ENCODE peak calls at places on chromosomes 5 and 9, in six cellular contexts. M is cardiac muscle cell, H is spleen, T is lung, Q is HepG2, B is breast epithelium. U is an unnamed sample. For H3K27me3, the result is how much of the 10 kb centered on the place peaks cover.

GRCh38 chr9:131960805-131961495 is 118.7 kb downstream of the MED27 start:
- DNase-seq in M (no peak), H (no peak), T (no peak), Q (no peak), B (no peak), U (no peak)

GRCh38 chr5:132277971-132278964 is 15.9 kb upstream of the SLC22A4 start:
- DNase-seq in M (peak), H (peak), T (no peak), Q (peak), B (no peak), U (no peak)

GRCh38 chr5:149423287-149424268 is 44.5 kb upstream of the IL17B start:
- DNase-seq in M (peak), H (no peak), T (no peak), Q (peak), B (no peak), U (no peak)

GRCh38 chr5:181217111-181217804 is 5.8 kb upstream of the TRIM41 start:
- DNase-seq in M (peak), H (peak), T (no peak), Q (no peak), B (no peak), U (no peak)

GRCh38 chr5:97131139-97131710 is 11.2 kb downstream of the LIX1 start:
- DNase-seq in M (no peak), H (no peak), T (no peak), Q (no peak), B (no peak), U (no peak)

GRCh38 chr5:74576941-74577456 is 63.5 kb downstream of the ENC1 start:
- DNase-seq in M (no peak), H (no peak), T (no peak), Q (no peak), B (no peak), U (no peak)

GRCh38 chr5:142428036-142428772 is 103.4 kb upstream of the SPRY4 start:
- DNase-seq in M (no peak), H (no peak), T (no peak), Q (no peak), B (no peak), U (no peak)

GRCh38 chr5:5645891-5646290 is 223.4 kb downstream of the ICE1 start:
- DNase-seq in M (no peak), H (no peak), T (no peak), Q (no peak), B (no peak), U (no peak)

GRCh38 chr9:129995409-129996160 is 47.4 kb downstream of the FNBP1 start:
- DNase-seq in M (no peak), H (no peak), T (no peak), Q (no peak), B (no peak), U (no peak)

GRCh38 chr5:65055938-65056337 is 287.2 kb downstream of the CWC27 start:
- DNase-seq in M (no peak), H (no peak), T (no peak), Q (no peak), B (no peak), U (no peak)

GRCh38 chr5:125274938-125275759 is 528.7 kb upstream of the ZNF608 start:
- DNase-seq in M (no peak), H (no peak), T (no peak), Q (no peak), B (no peak), U (no peak)

GRCh38 chr5:17819786-17820185 is 185.5 kb downstream of the TAF11L14 start:
- DNase-seq in M (no peak), H (no peak), T (no peak), Q (no peak), B (no peak), U (no peak)

GRCh38 chr9:95434116-95435073 is 82.4 kb downstream of the PTCH1 start:
- DNase-seq in M (no peak), H (no peak), T (no peak), Q (peak), B (no peak), U (no peak)

DNA sequence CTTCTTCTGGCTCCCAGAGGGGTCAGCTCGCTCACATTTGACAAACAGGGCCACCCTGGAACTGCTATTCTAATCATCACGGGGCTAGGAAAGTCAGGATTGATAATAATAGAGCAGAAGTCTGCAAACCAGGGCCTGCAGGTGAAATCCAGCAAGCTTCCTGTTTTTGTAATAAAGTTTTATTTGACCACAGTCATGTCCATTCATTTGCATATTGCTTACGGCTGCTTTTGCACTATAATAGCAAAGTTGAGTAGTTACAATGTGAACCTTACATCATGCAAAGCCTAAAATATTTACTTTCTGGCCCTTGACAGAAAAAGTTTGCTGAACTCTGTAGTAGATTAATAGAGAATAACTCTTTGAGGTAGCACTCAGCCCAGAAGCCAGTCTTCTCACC is 63.2 kb upstream of the CTXN3 start:
- DNase-seq in M (no peak), H (no peak), T (no peak), Q (no peak), B (no peak), U (no peak)
- H3K4me3 ChIP-seq in M (no peak), H (no peak), T (no peak), Q (no peak), B (no peak), U (no peak)

GRCh38 chr5:178245389-178245788 is 12.8 kb upstream of the PHYKPL start:
- DNase-seq in M (no peak), H (no peak), T (no peak), Q (no peak), B (no peak), U (no peak)

GRCh38 chr5:178244566-178244965 is 12.0 kb upstream of the PHYKPL start:
- DNase-seq in M (no peak), H (no peak), T (no peak), Q (no peak), B (no peak), U (no peak)

GRCh38 chr5:178247481-178248456 is 15.2 kb upstream of the PHYKPL start:
- DNase-seq in M (no peak), H (no peak), T (no peak), Q (no peak), B (no peak), U (no peak)

GRCh38 chr5:178248750-178249149 is 16.1 kb upstream of the PHYKPL start:
- DNase-seq in M (no peak), H (no peak), T (no peak), Q (no peak), B (no peak), U (no peak)

DNA sequence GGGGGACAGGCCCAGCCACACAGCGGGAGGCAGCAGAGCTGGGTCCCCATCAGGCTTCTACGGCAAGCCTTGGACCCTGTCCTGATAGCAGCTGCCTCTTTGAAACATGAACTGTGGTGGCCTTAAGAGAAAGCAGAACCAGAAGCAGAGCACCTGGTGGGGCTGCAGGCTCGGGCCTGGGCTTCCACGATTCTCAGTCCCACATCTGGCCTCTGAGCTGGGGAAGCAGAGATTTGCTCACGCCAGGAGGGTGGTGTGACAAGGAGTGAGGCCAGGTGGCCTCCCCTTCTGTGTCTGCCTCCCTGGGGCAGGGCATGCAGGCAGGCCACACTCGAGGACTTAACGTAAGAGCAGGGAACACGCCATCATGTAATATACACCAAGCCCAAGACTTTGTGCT is 14.1 kb upstream of the PHYKPL start:
- DNase-seq in M (no peak), H (no peak), T (no peak), Q (no peak), B (no peak), U (no peak)
- TF ChIP-seq CTCF in M (no peak), H (no peak), T (no peak), Q (no peak), B (no peak), U (no peak)

DNA sequence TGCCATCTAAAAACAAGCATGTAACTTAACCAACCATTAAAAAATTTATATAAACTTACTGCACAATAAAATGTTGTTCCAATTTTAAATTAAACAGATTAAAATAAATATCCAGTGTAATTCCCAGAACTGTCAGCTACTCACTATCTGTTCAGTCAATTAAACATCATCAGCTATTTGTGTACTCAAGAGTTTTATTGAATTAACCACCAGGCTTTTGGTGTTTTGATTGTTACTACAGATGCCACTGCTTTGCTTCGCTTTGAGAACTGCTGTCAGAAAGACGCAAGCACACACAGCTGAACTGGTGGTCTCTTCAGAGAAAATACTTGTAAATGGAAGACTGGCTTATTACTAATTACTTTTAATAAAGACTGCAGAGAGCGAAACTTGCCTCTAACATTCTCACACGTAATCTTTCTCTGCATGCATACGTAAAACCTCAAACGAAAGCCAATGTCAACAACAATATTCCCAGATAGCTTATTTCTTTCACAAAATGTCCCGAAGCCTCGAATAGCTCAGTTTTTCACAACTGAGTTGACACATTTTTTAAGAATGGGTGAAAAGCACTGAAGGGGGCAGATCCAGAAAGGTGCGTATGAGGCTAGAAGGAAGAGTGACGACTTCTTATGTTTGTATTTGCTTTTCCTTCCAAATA is 259.6 kb upstream of the RPS23 start:
- DNase-seq in M (no peak), H (no peak), T (no peak), Q (no peak), B (no peak), U (no peak)
- H3K27me3 ChIP-seq in M (under half), H (under half), T (under half), Q (under half), B (under half), U (under half)

GRCh38 chr5:59584858-59585846 is 308.4 kb downstream of the PDE4D start:
- DNase-seq in M (no peak), H (no peak), T (no peak), Q (no peak), B (no peak), U (no peak)
- H3K4me3 ChIP-seq in M (no peak), H (no peak), T (no peak), Q (no peak), B (no peak), U (no peak)

GRCh38 chr9:37941253-37941652 is 37.3 kb upstream of the SLC25A51 start:
- DNase-seq in M (no peak), H (no peak), T (no peak), Q (no peak), B (no peak), U (no peak)
- TF ChIP-seq CTCF in M (no peak), H (no peak), T (no peak), Q (peak), B (no peak), U (no peak)

GRCh38 chr5:77638763-77639451 is 394 bp upstream of the OTP start:
- DNase-seq in M (peak), H (no peak), T (no peak), Q (no peak), B (no peak), U (no peak)
- H3K27me3 ChIP-seq in M (half or more), H (half or more), T (under half), Q (half or more), B (half or more), U (half or more)

GRCh38 chr5:50968296-50969206 is 302.1 kb downstream of the PARP8 start:
- DNase-seq in M (no peak), H (no peak), T (no peak), Q (no peak), B (no peak), U (no peak)

GRCh38 chr5:50966986-50967385 is 300.5 kb downstream of the PARP8 start:
- DNase-seq in M (no peak), H (no peak), T (no peak), Q (no peak), B (no peak), U (no peak)

GRCh38 chr5:50969207-50970145 is 303.0 kb downstream of the PARP8 start:
- DNase-seq in M (peak), H (peak), T (no peak), Q (no peak), B (no peak), U (no peak)

GRCh38 chr5:50965621-50966362 is 299.4 kb downstream of the PARP8 start:
- DNase-seq in M (no peak), H (peak), T (no peak), Q (no peak), B (no peak), U (no peak)

GRCh38 chr5:50967388-50968039 is 301.1 kb downstream of the PARP8 start:
- DNase-seq in M (peak), H (peak), T (no peak), Q (no peak), B (no peak), U (no peak)
- H3K4me3 ChIP-seq in M (no peak), H (peak), T (no peak), Q (no peak), B (peak), U (peak)

GRCh38 chr5:176697267-176697928 is 50.1 kb downstream of the TSPAN17 start:
- DNase-seq in M (no peak), H (no peak), T (no peak), Q (no peak), B (no peak), U (no peak)

GRCh38 chr5:176697929-176698520 is 50.7 kb downstream of the TSPAN17 start:
- DNase-seq in M (no peak), H (no peak), T (no peak), Q (no peak), B (no peak), U (no peak)

GRCh38 chr5:176704355-176704754 is 57.1 kb downstream of the TSPAN17 start:
- DNase-seq in M (no peak), H (no peak), T (no peak), Q (no peak), B (no peak), U (no peak)

GRCh38 chr5:176702952-176703641 is 55.8 kb downstream of the TSPAN17 start:
- DNase-seq in M (no peak), H (no peak), T (no peak), Q (no peak), B (no peak), U (no peak)

DNA sequence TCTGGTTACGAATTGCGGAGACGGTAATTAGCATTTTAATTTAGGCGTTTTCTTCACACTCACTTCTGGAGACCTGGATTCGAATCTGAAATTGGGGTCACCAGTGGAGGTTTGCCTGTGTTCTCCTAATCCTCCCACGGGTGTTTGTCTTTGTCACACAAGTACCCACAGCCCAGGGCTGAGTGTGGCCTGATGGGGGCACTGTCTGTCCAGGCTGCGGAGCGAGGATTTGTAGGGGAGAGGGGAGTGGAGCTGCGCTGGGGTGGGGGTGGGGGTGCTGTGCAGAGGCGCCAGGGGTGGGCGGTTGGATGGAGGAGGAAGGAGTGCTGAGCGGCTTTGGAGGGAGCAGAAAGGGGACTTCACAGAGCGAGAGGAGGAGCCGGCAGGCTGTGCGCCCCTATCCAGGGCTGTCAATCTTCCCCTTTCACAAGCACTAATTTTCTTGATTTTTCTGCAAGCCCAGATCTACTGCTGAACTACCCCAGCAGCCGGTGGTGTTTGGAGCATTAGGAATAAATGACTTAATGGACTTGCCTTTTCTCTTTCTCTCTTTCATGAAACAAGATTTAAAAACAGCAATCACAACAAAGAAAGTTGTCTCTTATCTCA is 53.1 kb downstream of the TSPAN17 start:
- DNase-seq in M (peak), H (no peak), T (no peak), Q (no peak), B (no peak), U (no peak)
- TF ChIP-seq CTCF in M (peak), H (no peak), T (no peak), Q (peak), B (no peak), U (no peak)

GRCh38 chr5:80565330-80565729 is 4.8 kb downstream of the ANKRD34B start:
- DNase-seq in M (no peak), H (no peak), T (no peak), Q (no peak), B (no peak), U (no peak)

GRCh38 chr5:80569961-80570786 is at the start of gene ANKRD34B:
- DNase-seq in M (peak), H (peak), T (no peak), Q (no peak), B (no peak), U (peak)

GRCh38 chr5:80569086-80569960 is 757 bp downstream of the ANKRD34B start:
- DNase-seq in M (peak), H (peak), T (no peak), Q (no peak), B (no peak), U (no peak)

GRCh38 chr5:80566711-80567259 is 3.3 kb downstream of the ANKRD34B start:
- DNase-seq in M (no peak), H (no peak), T (no peak), Q (no peak), B (no peak), U (no peak)

GRCh38 chr5:80568251-80568650 is 1.8 kb downstream of the ANKRD34B start:
- DNase-seq in M (no peak), H (no peak), T (no peak), Q (no peak), B (no peak), U (no peak)
- H3K27me3 ChIP-seq in M (half or more), H (half or more), T (under half), Q (half or more), B (under half), U (under half)

U was measured in right lobe of liver.